ENCODE peak calls at places on chromosome 1, in eight cellular contexts. C is fibroblast of lung, R is mammary epithelial cell, Z is hepatocyte, A is GM23248, B is GM23338, H is neural progenitor cell, X is HCT116. V is an unnamed sample.

GRCh38 chr1:2415801-2416208 is 3.4 kb upstream of the PEX10 start:
- DNase-seq in C (no peak), R (no peak), Z (no peak), A (no peak), B (no peak), H (no peak), X (no peak), V (no peak)

GRCh38 chr1:168906367-168906766 is 177.4 kb upstream of the DPT start:
- DNase-seq in C (no peak), R (no peak), Z (no peak), A (no peak), B (no peak), H (no peak), X (no peak), V (no peak)

GRCh38 chr1:151539321-151540020 is 638 bp upstream of the TUFT1 start:
- DNase-seq in C (peak; percentile 98), R (peak; percentile 99), Z (peak; percentile 95), A (peak; percentile 91), B (peak; percentile 92), H (peak; percentile 52), X (peak; percentile 95), V (no peak)

GRCh38 chr1:212958175-212958574 is 7.8 kb downstream of the VASH2 start:
- DNase-seq in C (peak; percentile 22), R (no peak), Z (no peak), A (no peak), B (no peak), H (no peak), X (no peak), V (no peak)

GRCh38 chr1:31381394-31382287 is 8.8 kb upstream of the FABP3 start:
- DNase-seq in C (peak; percentile 84), R (no peak), Z (no peak), A (peak; percentile 45), B (no peak), H (no peak), X (no peak), V (no peak)

GRCh38 chr1:1060281-1061000 is 13.7 kb downstream of the RNF223 start:
- DNase-seq in C (no peak), R (no peak), Z (no peak), A (no peak), B (no peak), H (no peak), X (no peak), V (no peak)

GRCh38 chr1:23597635-23598388 is 38.5 kb upstream of the ID3 start:
- DNase-seq in C (no peak), R (no peak), Z (no peak), A (no peak), B (peak; percentile 56), H (peak; percentile 50), X (no peak), V (peak; percentile 77)

GRCh38 chr1:89725016-89725380 is 92.1 kb downstream of the LRRC8C start:
- DNase-seq in C (peak; percentile 94), R (peak; percentile 81), Z (peak; percentile 27), A (peak; percentile 94), B (no peak), H (no peak), X (no peak), V (no peak)

GRCh38 chr1:92784051-92784638 is 763 bp downstream of the EVI5 start:
- DNase-seq in C (peak; percentile 45), R (peak; percentile 89), Z (peak; percentile 42), A (peak; percentile 86), B (peak; percentile 28), H (peak; percentile 43), X (no peak), V (no peak)

GRCh38 chr1:226276077-226276682 is 32.8 kb downstream of the LIN9 start:
- DNase-seq in C (no peak), R (no peak), Z (no peak), A (no peak), B (no peak), H (no peak), X (no peak), V (no peak)

GRCh38 chr1:227940791-227941241 is 6.9 kb downstream of the WNT9A start:
- DNase-seq in C (no peak), R (no peak), Z (no peak), A (no peak), B (no peak), H (no peak), X (no peak), V (no peak)

GRCh38 chr1:107171378-107171777 is 30.5 kb downstream of the NTNG1 start:
- DNase-seq in C (no peak), R (no peak), Z (no peak), A (no peak), B (no peak), H (peak; percentile 3), X (no peak), V (no peak)

GRCh38 chr1:179831852-179832699 is 45.5 kb downstream of the TOR1AIP2 start:
- DNase-seq in C (no peak), R (no peak), Z (no peak), A (peak; percentile 27), B (no peak), H (no peak), X (no peak), V (no peak)

GRCh38 chr1:41861509-41862410 is 57.0 kb downstream of the HIVEP3 start:
- DNase-seq in C (no peak), R (peak; percentile 24), Z (no peak), A (peak; percentile 23), B (no peak), H (no peak), X (no peak), V (no peak)

GRCh38 chr1:94578856-94579255 is 37.3 kb upstream of the F3 start:
- DNase-seq in C (peak; percentile 39), R (no peak), Z (no peak), A (peak; percentile 62), B (no peak), H (no peak), X (no peak), V (no peak)

GRCh38 chr1:207817166-207817565 is 65.3 kb downstream of the CD46 start:
- DNase-seq in C (no peak), R (no peak), Z (no peak), A (no peak), B (no peak), H (no peak), X (no peak), V (no peak)

GRCh38 chr1:207817778-207818751 is 66.2 kb downstream of the CD46 start:
- DNase-seq in C (no peak), R (no peak), Z (no peak), A (no peak), B (no peak), H (no peak), X (no peak), V (no peak)

GRCh38 chr1:207820568-207821463 is 69.0 kb downstream of the CD46 start:
- DNase-seq in C (no peak), R (no peak), Z (no peak), A (no peak), B (no peak), H (no peak), X (no peak), V (no peak)

GRCh38 chr1:207821464-207822045 is 69.7 kb downstream of the CD46 start:
- DNase-seq in C (no peak), R (no peak), Z (no peak), A (no peak), B (no peak), H (no peak), X (no peak), V (no peak)

GRCh38 chr1:207818971-207819451 is 67.2 kb downstream of the CD46 start:
- DNase-seq in C (peak; percentile 63), R (no peak), Z (peak; percentile 18), A (peak; percentile 75), B (no peak), H (no peak), X (no peak), V (no peak)
- H3K27ac ChIP-seq in C (peak overlapping the region; percentile 55), R (no peak overlapping the region), Z (no peak overlapping the region), A (peak overlapping the region; percentile 33), B (no peak overlapping the region), H (no peak overlapping the region), X (no peak overlapping the region), V (no peak overlapping the region)

GRCh38 chr1:47439151-47440051 is 1.6 kb downstream of the FOXD2 start:
- DNase-seq in C (no peak), R (no peak), Z (no peak), A (no peak), B (peak; percentile 49), H (peak; percentile 71), X (no peak), V (no peak)
- TF ChIP-seq EZH2 in C (no peak), R (no peak), Z (peak; percentile 93), A (no peak), B (peak; percentile 96), H (peak; percentile 100), X (no peak), V (no peak)

GRCh38 chr1:19480282-19480681 is 5.1 kb downstream of the CAPZB start:
- DNase-seq in C (no peak), R (no peak), Z (no peak), A (no peak), B (no peak), H (no peak), X (no peak), V (no peak)

GRCh38 chr1:19481826-19482398 is 3.4 kb downstream of the CAPZB start:
- DNase-seq in C (no peak), R (no peak), Z (no peak), A (no peak), B (peak; percentile 78), H (no peak), X (no peak), V (no peak)

GRCh38 chr1:19477284-19478240 is 7.8 kb downstream of the CAPZB start:
- DNase-seq in C (no peak), R (no peak), Z (no peak), A (no peak), B (no peak), H (no peak), X (no peak), V (no peak)

GRCh38 chr1:19478241-19478780 is 7.0 kb downstream of the CAPZB start:
- DNase-seq in C (no peak), R (no peak), Z (no peak), A (no peak), B (no peak), H (no peak), X (no peak), V (no peak)

DNA sequence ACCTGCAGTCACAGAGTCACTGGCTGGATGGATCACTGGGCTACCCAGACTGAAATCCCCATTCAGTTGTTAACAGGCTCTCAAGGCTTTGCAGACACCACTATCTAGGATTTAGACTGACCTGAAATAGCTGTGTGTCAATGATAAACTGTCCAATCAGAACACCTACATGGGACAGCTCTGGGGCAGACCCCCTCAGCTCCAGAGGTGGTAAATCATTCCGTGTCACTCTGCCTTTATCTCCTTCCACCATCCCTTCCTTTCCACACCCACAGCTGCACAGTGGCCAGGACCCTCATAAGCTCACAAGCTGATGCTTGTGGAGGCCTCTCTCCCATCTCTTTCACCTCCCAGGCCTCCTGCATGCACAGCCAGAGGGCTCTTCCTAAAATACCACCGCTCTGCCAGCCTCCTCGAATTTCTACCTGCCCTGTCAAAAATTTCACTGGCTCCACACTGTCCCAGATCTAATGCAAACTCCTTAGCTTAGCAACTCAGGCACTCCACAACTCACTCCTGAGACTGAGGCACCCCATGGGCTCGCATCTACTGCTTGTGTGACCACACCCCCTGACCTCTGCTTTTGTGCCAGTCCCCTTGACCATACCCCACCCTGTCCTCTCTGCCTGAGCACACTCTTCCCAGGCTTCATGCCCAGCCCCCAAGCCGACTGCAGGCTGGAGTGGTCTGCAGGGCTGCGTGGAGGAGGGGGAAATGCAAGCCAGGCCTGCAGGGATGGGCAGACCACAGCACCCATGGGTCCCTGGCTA is 5.8 kb downstream of the CAPZB start:
- DNase-seq in C (no peak), R (no peak), Z (no peak), A (no peak), B (no peak), H (no peak), X (no peak), V (no peak)
- H3K27ac ChIP-seq in C (no peak overlapping the region), R (no peak overlapping the region), Z (no peak overlapping the region), A (no peak overlapping the region), B (no peak overlapping the region), H (no peak overlapping the region), X (no peak overlapping the region), V (no peak overlapping the region)

GRCh38 chr1:47593001-47593568 is 155.2 kb downstream of the FOXD2 start:
- DNase-seq in C (no peak), R (no peak), Z (peak; percentile 48), A (no peak), B (peak; percentile 71), H (peak; percentile 81), X (no peak), V (no peak)
- TF ChIP-seq EZH2 in C (no peak), R (no peak), Z (no peak), A (no peak), B (peak; percentile 71), H (peak; percentile 75), X (no peak), V (peak; percentile 76)

V was measured in SK-N-MC.